ENCODE peak calls at places on chromosomes 2 and 18, in six cellular contexts. V, Z, G, H, B and U are unnamed samples.

GRCh38 chr2:120736955-120737801 is 1.5 kb downstream of the GLI2 start:
- DNase-seq in V (peak), Z (peak), G (peak), H (peak), B (peak), U (no peak)

GRCh38 chr2:128535928-128536327 is 217.3 kb upstream of the HS6ST1 start:
- DNase-seq in V (peak), Z (peak), G (no peak), H (no peak), B (peak), U (no peak)

GRCh38 chr2:200373973-200374416 is 67.5 kb downstream of the SPATS2L start:
- DNase-seq in V (no peak), Z (no peak), G (no peak), H (no peak), B (no peak), U (peak)

GRCh38 chr18:10951631-10952544 is 197.5 kb downstream of the PIEZO2 start:
- DNase-seq in V (no peak), Z (no peak), G (no peak), H (no peak), B (no peak), U (no peak)

GRCh38 chr2:161371869-161372268 is 44.2 kb upstream of the TBR1 start:
- DNase-seq in V (no peak), Z (no peak), G (no peak), H (no peak), B (no peak), U (no peak)

GRCh38 chr2:33476100-33476792 is at the start of gene RASGRP3:
- DNase-seq in V (peak), Z (peak), G (peak), H (no peak), B (peak), U (peak)

GRCh38 chr2:234458466-234458865 is 38.4 kb downstream of the ARL4C start:
- DNase-seq in V (no peak), Z (no peak), G (no peak), H (no peak), B (no peak), U (no peak)

GRCh38 chr18:8607776-8608682 is 1.2 kb upstream of the RAB12 start:
- DNase-seq in V (peak), Z (peak), G (no peak), H (no peak), B (peak), U (no peak)

GRCh38 chr2:3470166-3470651 is 49.1 kb downstream of the ADI1 start:
- DNase-seq in V (peak), Z (peak), G (peak), H (no peak), B (peak), U (no peak)

GRCh38 chr2:191359186-191359585 is 114.0 kb downstream of the MYO1B start:
- DNase-seq in V (peak), Z (no peak), G (no peak), H (no peak), B (no peak), U (no peak)

GRCh38 chr18:6816154-6816553 is 86.6 kb downstream of the ARHGAP28 start:
- DNase-seq in V (no peak), Z (peak), G (no peak), H (no peak), B (no peak), U (no peak)

GRCh38 chr2:74991977-74992376 is 33.5 kb downstream of the POLE4 start:
- DNase-seq in V (peak), Z (peak), G (no peak), H (no peak), B (peak), U (no peak)

GRCh38 chr2:229205704-229206103 is 65.4 kb downstream of the PID1 start:
- DNase-seq in V (no peak), Z (no peak), G (no peak), H (no peak), B (no peak), U (no peak)

GRCh38 chr2:36770542-36771287 is 74.2 kb downstream of the VIT start:
- DNase-seq in V (peak), Z (peak), G (no peak), H (peak), B (peak), U (peak)

GRCh38 chr2:135190799-135191198 is 138.7 kb downstream of the RAB3GAP1 start:
- DNase-seq in V (no peak), Z (no peak), G (no peak), H (no peak), B (no peak), U (no peak)

GRCh38 chr2:158501301-158501700 is 44.5 kb downstream of the PKP4 start:
- DNase-seq in V (no peak), Z (no peak), G (no peak), H (no peak), B (no peak), U (no peak)

GRCh38 chr18:32328974-32329373 is 139.1 kb downstream of the MEP1B start:
- DNase-seq in V (no peak), Z (no peak), G (no peak), H (no peak), B (no peak), U (no peak)

GRCh38 chr2:166384774-166385173 is 9.0 kb upstream of the SCN9A start:
- DNase-seq in V (peak), Z (peak), G (no peak), H (no peak), B (no peak), U (no peak)

GRCh38 chr2:85419009-85419711 is 646 bp downstream of the SH2D6 start:
- DNase-seq in V (no peak), Z (no peak), G (no peak), H (no peak), B (no peak), U (no peak)

GRCh38 chr2:181077128-181077709 is 96.8 kb downstream of the UBE2E3 start:
- DNase-seq in V (peak), Z (peak), G (no peak), H (peak), B (peak), U (peak)

GRCh38 chr18:79496978-79497637 is 101.4 kb downstream of the NFATC1 start:
- DNase-seq in V (peak), Z (peak), G (peak), H (no peak), B (peak), U (no peak)

GRCh38 chr18:36379426-36379984 is 82.0 kb downstream of the FHOD3 start:
- DNase-seq in V (no peak), Z (no peak), G (no peak), H (no peak), B (no peak), U (no peak)

GRCh38 chr2:144648837-144649485 is 129.0 kb upstream of the ZEB2 start:
- DNase-seq in V (no peak), Z (no peak), G (no peak), H (peak), B (no peak), U (no peak)

GRCh38 chr2:10285578-10286198 is 17.0 kb upstream of the HPCAL1 start:
- DNase-seq in V (peak), Z (peak), G (peak), H (no peak), B (peak), U (no peak)

GRCh38 chr18:4412286-4412685 is 42.8 kb downstream of the DLGAP1 start:
- DNase-seq in V (no peak), Z (no peak), G (no peak), H (no peak), B (no peak), U (no peak)

GRCh38 chr18:25164837-25165791 is 186.9 kb downstream of the ZNF521 start:
- DNase-seq in V (peak), Z (peak), G (no peak), H (no peak), B (peak), U (peak)

GRCh38 chr2:240502430-240503121 is 55.2 kb downstream of the ANKMY1 start:
- DNase-seq in V (no peak), Z (no peak), G (no peak), H (no peak), B (no peak), U (no peak)

GRCh38 chr2:109173311-109174171 is 44.5 kb downstream of the SH3RF3 start:
- DNase-seq in V (peak), Z (peak), G (peak), H (no peak), B (peak), U (no peak)

GRCh38 chr18:8890957-8891464 is 185.7 kb downstream of the MTCL1 start:
- DNase-seq in V (peak), Z (peak), G (no peak), H (no peak), B (peak), U (no peak)

GRCh38 chr2:28635251-28635650 is 116.4 kb upstream of the PPP1CB start:
- DNase-seq in V (peak), Z (no peak), G (peak), H (no peak), B (no peak), U (no peak)

GRCh38 chr18:55786651-55787272 is 198.8 kb upstream of the TCF4 start:
- DNase-seq in V (no peak), Z (peak), G (no peak), H (no peak), B (no peak), U (no peak)

GRCh38 chr2:225040862-225041209 is 1.4 kb downstream of the DOCK10 start:
- DNase-seq in V (no peak), Z (peak), G (no peak), H (no peak), B (no peak), U (peak)

GRCh38 chr2:54490863-54491262 is 34.7 kb downstream of the SPTBN1 start:
- DNase-seq in V (no peak), Z (no peak), G (no peak), H (no peak), B (no peak), U (no peak)

GRCh38 chr2:46481541-46482193 is 2.3 kb downstream of the TMEM247 start:
- DNase-seq in V (peak), Z (peak), G (no peak), H (no peak), B (peak), U (no peak)

DNA sequence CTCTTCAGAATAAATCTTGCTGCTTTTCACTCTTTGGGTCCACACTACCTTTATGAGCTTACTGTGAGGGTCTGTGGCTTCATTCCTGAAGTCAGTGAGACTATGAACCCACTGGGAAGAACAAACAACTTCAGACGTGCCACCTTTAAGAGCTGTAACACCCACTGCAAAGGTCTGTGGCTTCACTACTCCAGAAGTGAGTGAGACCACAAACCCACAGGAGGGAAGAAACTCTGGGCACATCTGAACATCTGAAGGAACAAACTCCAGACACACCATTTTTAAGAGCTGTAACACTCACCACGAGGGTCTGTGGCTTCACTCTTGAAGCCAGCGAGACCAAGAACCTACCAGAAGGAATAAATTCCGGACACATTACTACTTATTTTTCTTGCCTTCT is 964.1 kb upstream of the NXPH2 start:
- DNase-seq in V (no peak), Z (no peak), G (no peak), H (no peak), B (no peak), U (no peak)
- TF ChIP-seq CTCF in V (no peak), Z (no peak), G (no peak), H (no peak), B (no peak), U (no peak)

DNA sequence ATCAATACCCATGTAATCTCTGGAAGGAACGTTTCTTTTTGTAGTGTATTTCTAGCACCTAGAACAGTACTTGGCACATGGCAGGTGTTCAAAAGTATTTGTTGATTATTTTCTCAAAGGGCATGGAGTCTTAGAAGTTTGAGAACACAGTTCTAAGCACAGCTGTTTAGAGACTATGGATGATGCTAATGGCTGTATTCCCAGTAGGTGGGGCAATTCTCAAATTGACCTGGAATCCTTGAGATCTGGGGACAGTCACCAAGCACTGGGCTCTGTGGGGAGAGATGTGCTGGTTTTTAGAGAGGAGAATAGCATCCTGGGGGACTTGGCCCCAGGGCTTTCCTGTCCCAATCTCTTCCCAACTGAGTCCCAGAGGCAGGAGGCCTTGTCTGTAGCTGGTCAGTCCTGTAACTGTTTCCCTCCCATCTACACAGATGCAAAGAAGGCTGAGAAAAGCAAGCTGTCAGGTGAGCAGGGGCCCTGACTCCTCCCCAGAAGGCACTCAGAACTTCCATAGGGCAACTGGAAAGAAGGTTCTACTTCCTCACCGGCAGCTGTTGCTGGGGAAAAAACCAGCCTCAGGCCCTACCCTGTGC is 17.5 kb upstream of the IL36G start:
- DNase-seq in V (no peak), Z (no peak), G (no peak), H (no peak), B (no peak), U (no peak)
- TF ChIP-seq CTCF in V (peak), Z (no peak), G (no peak), H (no peak), B (peak), U (no peak)

DNA sequence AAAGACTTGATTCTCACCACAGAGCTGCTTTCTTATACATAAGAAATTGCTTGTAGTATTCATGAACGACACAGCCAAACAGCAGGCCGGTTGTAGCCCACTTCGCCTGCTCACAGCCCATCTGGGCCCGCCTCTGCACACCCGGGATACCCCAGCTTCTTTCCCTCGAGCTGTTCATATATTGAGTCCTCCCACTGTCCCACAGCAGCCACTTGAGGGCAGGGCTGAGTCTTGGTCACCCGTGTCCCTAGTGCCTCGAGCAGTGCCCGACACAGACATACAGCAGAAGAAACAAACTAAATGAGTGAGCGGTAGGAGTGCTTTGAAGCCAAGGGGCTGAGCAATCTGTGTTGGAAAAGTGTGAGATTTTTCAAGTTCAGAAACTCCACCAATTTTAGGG is 251.4 kb downstream of the KLHL29 start:
- DNase-seq in V (peak), Z (peak), G (peak), H (no peak), B (no peak), U (no peak)
- TF ChIP-seq CTCF in V (peak), Z (peak), G (peak), H (peak), B (peak), U (no peak)

GRCh38 chr2:49251251-49251650 is 96.9 kb upstream of the FSHR start:
- DNase-seq in V (no peak), Z (no peak), G (no peak), H (no peak), B (no peak), U (no peak)

GRCh38 chr2:49251766-49252165 is 97.5 kb upstream of the FSHR start:
- DNase-seq in V (peak), Z (peak), G (no peak), H (no peak), B (peak), U (no peak)

GRCh38 chr2:49254401-49254800 is 100.1 kb upstream of the FSHR start:
- DNase-seq in V (no peak), Z (no peak), G (no peak), H (no peak), B (no peak), U (no peak)

GRCh38 chr2:49259926-49260325 is 105.6 kb upstream of the FSHR start:
- DNase-seq in V (peak), Z (no peak), G (no peak), H (no peak), B (no peak), U (no peak)

GRCh38 chr2:49255325-49256023 is 101.2 kb upstream of the FSHR start:
- DNase-seq in V (peak), Z (no peak), G (no peak), H (no peak), B (no peak), U (no peak)
- TF ChIP-seq CTCF in V (peak), Z (peak), G (no peak), H (no peak), B (no peak), U (no peak)